ENCODE peak calls at places on chromosomes 4 and X, in six cellular contexts. A is iPS DF 19.7, C is ELR, T is Right ventricle myocardium superior, V is WERI-Rb-1, S is head of caudate nucleus. B is an unnamed sample.

GRCh38 chr4:103934178-103934789 is 214.5 kb upstream of the TACR3 start:
- DNase-seq in A (no peak), C (peak), T (no peak), V (no peak), S (peak), B (peak)

GRCh38 chr4:147590249-147590920 is 26.8 kb upstream of the TMEM184C start:
- DNase-seq in A (no peak), C (peak), T (peak), V (peak), S (peak), B (peak)

GRCh38 chr4:170025523-170026252 is 507 bp downstream of the MFAP3L start:
- DNase-seq in A (no peak), C (no peak), T (peak), V (peak), S (peak), B (peak)

GRCh38 chr4:53916431-53916889 is 147.9 kb downstream of the CHIC2 start:
- DNase-seq in A (no peak), C (peak), T (no peak), V (no peak), S (no peak), B (no peak)

GRCh38 chr4:8079031-8079885 is 79.4 kb downstream of the ABLIM2 start:
- DNase-seq in A (no peak), C (no peak), T (no peak), V (no peak), S (peak), B (no peak)

GRCh38 chr4:58113083-58113482 is 1002.9 kb upstream of the IGFBP7 start:
- DNase-seq in A (no peak), C (no peak), T (no peak), V (peak), S (no peak), B (no peak)

GRCh38 chr4:149101649-149102048 is 659.4 kb upstream of the NR3C2 start:
- DNase-seq in A (no peak), C (no peak), T (no peak), V (no peak), S (no peak), B (no peak)

GRCh38 chrX:56764975-56765791 is 36.1 kb downstream of the NBDY start:
- DNase-seq in A (no peak), C (no peak), T (no peak), V (no peak), S (no peak), B (no peak)

GRCh38 chr4:69058410-69059059 is 37.7 kb upstream of the UGT2B7 start:
- DNase-seq in A (no peak), C (no peak), T (no peak), V (no peak), S (no peak), B (no peak)

GRCh38 chrX:5236096-5236495 is 992.6 kb downstream of the NLGN4X start:
- DNase-seq in A (no peak), C (no peak), T (no peak), V (peak), S (no peak), B (no peak)

GRCh38 chrX:123184858-123185251 is 777 bp downstream of the GRIA3 start:
- DNase-seq in A (no peak), C (no peak), T (no peak), V (peak), S (peak), B (no peak)

GRCh38 chrX:135437867-135438733 is 16.4 kb downstream of the SMIM10L2A start:
- DNase-seq in A (no peak), C (no peak), T (no peak), V (no peak), S (no peak), B (no peak)

GRCh38 chrX:63754141-63754859 is 30.7 kb downstream of the ARHGEF9 start:
- DNase-seq in A (no peak), C (peak), T (peak), V (no peak), S (no peak), B (no peak)

GRCh38 chr4:5738061-5738460 is 27.1 kb downstream of the EVC start:
- DNase-seq in A (no peak), C (no peak), T (no peak), V (no peak), S (no peak), B (no peak)

GRCh38 chr4:133154725-133155124 is 5.6 kb downstream of the PCDH10 start:
- DNase-seq in A (no peak), C (peak), T (no peak), V (peak), S (peak), B (peak)

GRCh38 chr4:112196446-112196845 is 35.1 kb upstream of the AP1AR start:
- DNase-seq in A (no peak), C (no peak), T (no peak), V (peak), S (no peak), B (no peak)

GRCh38 chr4:44632733-44633132 is 18.7 kb downstream of the YIPF7 start:
- DNase-seq in A (no peak), C (no peak), T (no peak), V (peak), S (no peak), B (no peak)

GRCh38 chr4:90445380-90445779 is 318.2 kb downstream of the CCSER1 start:
- DNase-seq in A (no peak), C (no peak), T (no peak), V (no peak), S (no peak), B (no peak)

GRCh38 chrX:23332888-23333821 is 1.5 kb upstream of the PTCHD1 start:
- DNase-seq in A (no peak), C (no peak), T (no peak), V (peak), S (peak), B (no peak)

GRCh38 chrX:97683256-97683655 is 799.5 kb downstream of the RPA4 start:
- DNase-seq in A (no peak), C (no peak), T (no peak), V (peak), S (no peak), B (no peak)

GRCh38 chrX:101450951-101451350 is 34.3 kb upstream of the ARMCX4 start:
- DNase-seq in A (no peak), C (no peak), T (peak), V (no peak), S (no peak), B (no peak)

GRCh38 chr4:156763511-156763910 is 208.1 kb downstream of the PDGFC start:
- DNase-seq in A (no peak), C (no peak), T (no peak), V (no peak), S (no peak), B (no peak)

GRCh38 chr4:178296669-178297068 is 854.4 kb upstream of the AGA start:
- DNase-seq in A (no peak), C (peak), T (no peak), V (no peak), S (no peak), B (no peak)

GRCh38 chr4:31169851-31170250 is 449.7 kb downstream of the PCDH7 start:
- DNase-seq in A (no peak), C (peak), T (no peak), V (no peak), S (no peak), B (no peak)

GRCh38 chr4:100311181-100311580 is 120.9 kb upstream of the DDIT4L start:
- DNase-seq in A (no peak), C (peak), T (no peak), V (peak), S (no peak), B (no peak)

GRCh38 chrX:132058050-132058449 is 34.9 kb downstream of the STK26 start:
- DNase-seq in A (no peak), C (no peak), T (no peak), V (no peak), S (no peak), B (no peak)

GRCh38 chr4:956531-957230 is 16.7 kb downstream of the DGKQ start:
- DNase-seq in A (no peak), C (no peak), T (peak), V (no peak), S (no peak), B (no peak)

GRCh38 chr4:157992038-157992706 is 180.7 kb downstream of the GASK1B start:
- DNase-seq in A (no peak), C (peak), T (no peak), V (peak), S (peak), B (peak)

GRCh38 chr4:16079046-16079445 is 4.8 kb downstream of the PROM1 start:
- DNase-seq in A (no peak), C (no peak), T (no peak), V (peak), S (no peak), B (no peak)

GRCh38 chr4:139144911-139145551 is 32.0 kb downstream of the ELF2 start:
- DNase-seq in A (no peak), C (no peak), T (no peak), V (no peak), S (peak), B (no peak)

GRCh38 chr4:188904617-188905016 is 765.4 kb downstream of the TRIML1 start:
- DNase-seq in A (no peak), C (no peak), T (no peak), V (no peak), S (no peak), B (no peak)

GRCh38 chr4:36006226-36006625 is 238.1 kb downstream of the ARAP2 start:
- DNase-seq in A (no peak), C (peak), T (no peak), V (no peak), S (no peak), B (no peak)

GRCh38 chrX:19739683-19740082 is 147.7 kb downstream of the SH3KBP1 start:
- DNase-seq in A (no peak), C (peak), T (peak), V (peak), S (peak), B (no peak)

B was measured in midbrain.